ENCODE peak calls at places on chromosomes 3 and 15, in ten cellular contexts. I, R, Z, M, U, N, L, F, C and W are unnamed samples.

GRCh38 chr15:69758291-69758771 is 305.7 kb downstream of the RPLP1 start:
- DNase-seq in R (peak), L (no peak), I (peak), C (no peak), M (no peak), F (no peak), N (no peak), U (no peak), Z (no peak), W (no peak)

GRCh38 chr15:33028495-33028894 is 166.0 kb downstream of the FMN1 start:
- DNase-seq in L (no peak), Z (no peak), R (peak), I (no peak), F (no peak), U (no peak), N (no peak), C (no peak), M (no peak), W (no peak)

GRCh38 chr3:58237940-58238681 is 519 bp downstream of the ABHD6 start:
- DNase-seq in I (peak), Z (peak), C (peak), F (peak), M (peak), R (peak), U (no peak), N (peak), L (peak), W (no peak)

GRCh38 chr3:120182613-120183524 is 88.6 kb upstream of the GSK3B start:
- DNase-seq in N (no peak), I (peak), U (no peak), M (no peak), F (no peak), C (no peak), Z (no peak), R (peak), L (no peak), W (no peak)

GRCh38 chr15:74499366-74499765 is 38.4 kb upstream of the UBL7 start:
- DNase-seq in N (no peak), M (no peak), C (no peak), U (no peak), R (no peak), L (no peak), F (no peak), Z (no peak), I (no peak), W (no peak)

GRCh38 chr3:177887475-177887874 is 648.8 kb upstream of the KCNMB2 start:
- DNase-seq in N (no peak), M (no peak), Z (no peak), F (no peak), C (no peak), U (no peak), R (no peak), L (no peak), I (no peak), W (no peak)

GRCh38 chr3:45318712-45319111 is 69.7 kb upstream of the LARS2 start:
- DNase-seq in U (no peak), Z (no peak), F (no peak), N (no peak), L (no peak), M (no peak), I (no peak), C (no peak), R (no peak), W (no peak)

GRCh38 chr15:100457201-100457600 is 71.5 kb downstream of the CERS3 start:
- DNase-seq in F (no peak), N (no peak), Z (no peak), R (peak), U (no peak), I (peak), M (no peak), C (no peak), L (peak), W (no peak)

GRCh38 chr3:177833392-177833791 is 636.1 kb upstream of the TBL1XR1 start:
- DNase-seq in Z (no peak), U (no peak), R (no peak), I (no peak), L (no peak), F (no peak), M (no peak), N (no peak), C (no peak), W (no peak)

GRCh38 chr3:65883614-65884013 is 155.1 kb downstream of the MAGI1 start:
- DNase-seq in U (no peak), F (no peak), L (no peak), I (no peak), Z (no peak), R (peak), N (peak), C (no peak), M (no peak), W (no peak)

GRCh38 chr15:100335335-100335999 is 6.3 kb downstream of the ADAMTS17 start:
- DNase-seq in F (no peak), I (no peak), N (no peak), C (no peak), R (no peak), L (peak), U (no peak), Z (no peak), M (no peak), W (no peak)

GRCh38 chr3:59641169-59641914 is 591.5 kb upstream of the CFAP20DC start:
- DNase-seq in R (peak), Z (peak), N (no peak), F (no peak), M (no peak), I (peak), C (no peak), L (no peak), U (no peak), W (no peak)

GRCh38 chr3:172082269-172082668 is 42.9 kb downstream of the FNDC3B start:
- DNase-seq in M (no peak), U (no peak), I (peak), L (no peak), C (peak), Z (peak), N (no peak), F (no peak), R (peak), W (no peak)